ENCODE peak calls at places on chromosome 3, in six cellular contexts. Z is posterior cingulate gyrus, I is mammary epithelial cell, F is GM20000, S is ovary, K is foreskin fibroblast. N is an unnamed sample.

GRCh38 chr3:138079901-138080300 is 35.5 kb downstream of the DZIP1L start:
- DNase-seq in Z (no peak), I (peak; percentile 16), F (no peak), S (no peak), K (no peak), N (no peak)

GRCh38 chr3:197345381-197345780 is 47.0 kb upstream of the DLG1 start:
- DNase-seq in Z (no peak), I (no peak), F (no peak), S (no peak), K (no peak), N (no peak)

GRCh38 chr3:55622733-55623132 is 135.6 kb upstream of the WNT5A start:
- DNase-seq in Z (no peak), I (peak; percentile 38), F (no peak), S (no peak), K (no peak), N (no peak)

GRCh38 chr3:4821331-4821730 is 157.9 kb upstream of the BHLHE40 start:
- DNase-seq in Z (no peak), I (no peak), F (no peak), S (no peak), K (no peak), N (no peak)

GRCh38 chr3:126528800-126529541 is 5.0 kb downstream of the CHST13 start:
- DNase-seq in Z (no peak), I (no peak), F (no peak), S (no peak), K (peak; percentile 57), N (no peak)

GRCh38 chr3:65636326-65636725 is 402.4 kb downstream of the MAGI1 start:
- DNase-seq in Z (no peak), I (no peak), F (no peak), S (no peak), K (no peak), N (peak; percentile 17)

GRCh38 chr3:10352146-10352911 is 31.4 kb upstream of the SEC13 start:
- DNase-seq in Z (no peak), I (no peak), F (no peak), S (no peak), K (peak; percentile 85), N (no peak)

GRCh38 chr3:154334973-154335420 is 10.7 kb upstream of the DHX36 start:
- DNase-seq in Z (no peak), I (peak; percentile 28), F (peak; percentile 21), S (no peak), K (peak; percentile 68), N (no peak)

GRCh38 chr3:58411036-58411435 is 22.6 kb downstream of the PDHB start:
- DNase-seq in Z (no peak), I (peak; percentile 25), F (no peak), S (no peak), K (peak; percentile 73), N (no peak)

GRCh38 chr3:120198305-120198878 is 86.6 kb downstream of the GPR156 start:
- DNase-seq in Z (no peak), I (peak; percentile 67), F (no peak), S (no peak), K (peak; percentile 60), N (no peak)

GRCh38 chr3:154967090-154967489 is 113.0 kb upstream of the MME start:
- DNase-seq in Z (no peak), I (no peak), F (no peak), S (no peak), K (peak; percentile 68), N (no peak)

GRCh38 chr3:71129611-71130515 is 453.7 kb downstream of the FOXP1 start:
- DNase-seq in Z (no peak), I (peak; percentile 24), F (no peak), S (no peak), K (peak; percentile 81), N (no peak)

GRCh38 chr3:78823859-78824258 is 943.9 kb downstream of the ROBO1 start:
- DNase-seq in Z (no peak), I (peak; percentile 73), F (no peak), S (no peak), K (peak; percentile 69), N (no peak)

GRCh38 chr3:32596926-32597369 is 26.3 kb upstream of the DYNC1LI1 start:
- DNase-seq in Z (no peak), I (no peak), F (no peak), S (no peak), K (no peak), N (no peak)

GRCh38 chr3:134937256-134938023 is 142.4 kb downstream of the EPHB1 start:
- DNase-seq in Z (no peak), I (no peak), F (no peak), S (no peak), K (no peak), N (peak; percentile 87)

GRCh38 chr3:23888617-23889228 is 28.1 kb downstream of the NKIRAS1 start:
- DNase-seq in Z (no peak), I (no peak), F (no peak), S (no peak), K (peak; percentile 67), N (no peak)

GRCh38 chr3:105906834-105907233 is 38.0 kb upstream of the CBLB start:
- DNase-seq in Z (no peak), I (peak; percentile 61), F (no peak), S (no peak), K (peak; percentile 70), N (no peak)

GRCh38 chr3:134597390-134597975 is 53.3 kb downstream of the KY start:
- DNase-seq in Z (no peak), I (peak; percentile 91), F (no peak), S (no peak), K (no peak), N (no peak)

GRCh38 chr3:133209871-133210550 is 171.8 kb downstream of the TMEM108 start:
- DNase-seq in Z (no peak), I (no peak), F (no peak), S (no peak), K (peak; percentile 74), N (no peak)

GRCh38 chr3:38552364-38552763 is 56.2 kb downstream of the EXOG start:
- DNase-seq in Z (no peak), I (no peak), F (no peak), S (no peak), K (no peak), N (peak; percentile 1)

GRCh38 chr3:25558796-25559195 is 105.9 kb downstream of the TOP2B start:
- DNase-seq in Z (no peak), I (no peak), F (no peak), S (no peak), K (no peak), N (no peak)

GRCh38 chr3:14691719-14692118 is 16.8 kb downstream of the C3orf20 start:
- DNase-seq in Z (no peak), I (no peak), F (no peak), S (no peak), K (no peak), N (no peak)

GRCh38 chr3:18988619-18989229 is 159.6 kb upstream of the KCNH8 start:
- DNase-seq in Z (no peak), I (peak; percentile 8), F (no peak), S (no peak), K (no peak), N (no peak)

GRCh38 chr3:110419096-110419495 is 652.5 kb upstream of the NECTIN3 start:
- DNase-seq in Z (no peak), I (no peak), F (no peak), S (no peak), K (peak; percentile 24), N (no peak)

GRCh38 chr3:63967675-63968611 is 55.4 kb downstream of the PSMD6 start:
- DNase-seq in Z (no peak), I (peak; percentile 23), F (peak; percentile 22), S (peak; percentile 42), K (peak; percentile 35), N (peak; percentile 89)

GRCh38 chr3:74267583-74268184 is 346.8 kb downstream of the CNTN3 start:
- DNase-seq in Z (no peak), I (peak; percentile 46), F (peak; percentile 13), S (no peak), K (peak; percentile 66), N (peak; percentile 65)